ENCODE peak calls at places on chromosomes 7 and 10, in seven cellular contexts. X, A, N, E, M, K and I are unnamed samples.

GRCh38 chr7:44286182-44286617 is 39.2 kb downstream of the CAMK2B start:
- DNase-seq in M (no peak), N (peak), X (no peak), K (no peak), E (peak), A (peak), I (no peak)

GRCh38 chr10:13352519-13352918 is 4.4 kb upstream of the SEPHS1 start:
- DNase-seq in K (no peak), X (no peak), N (no peak), A (no peak), M (no peak), E (no peak), I (no peak)

GRCh38 chr7:5780801-5781496 is 514 bp downstream of the RNF216 start:
- DNase-seq in A (peak), X (no peak), E (peak), N (peak), K (peak), M (peak), I (no peak)

GRCh38 chr7:20320322-20320721 is 10.4 kb upstream of the ITGB8 start:
- DNase-seq in K (no peak), A (no peak), N (no peak), M (no peak), E (no peak), X (no peak), I (no peak)

GRCh38 chr7:9488555-9488954 is 1055.1 kb downstream of the NXPH1 start:
- DNase-seq in K (no peak), X (no peak), M (no peak), A (peak), E (no peak), N (no peak), I (no peak)

GRCh38 chr10:31345886-31346285 is 26.9 kb downstream of the ZEB1 start:
- DNase-seq in X (no peak), E (no peak), M (no peak), A (no peak), N (no peak), K (no peak), I (no peak)

GRCh38 chr10:77927343-77928256 is 1.0 kb upstream of the DLG5 start:
- DNase-seq in N (no peak), K (no peak), X (no peak), A (no peak), M (no peak), E (peak), I (no peak)

GRCh38 chr10:132534348-132535064 is 3.1 kb upstream of the INPP5A start:
- DNase-seq in A (peak), M (no peak), X (no peak), K (no peak), E (no peak), N (no peak), I (no peak)

GRCh38 chr10:15453462-15453861 is 82.4 kb upstream of the FAM171A1 start:
- DNase-seq in N (no peak), K (no peak), X (no peak), A (no peak), E (no peak), M (no peak), I (no peak)

GRCh38 chr7:157987906-157988305 is 599.7 kb downstream of the PTPRN2 start:
- DNase-seq in K (no peak), E (no peak), N (no peak), M (no peak), A (no peak), X (no peak), I (no peak)